ENCODE peak calls at places on chromosomes 6 and 20, in seven cellular contexts. E is iris pigment epithelial cell; I is HCEC 1CT; U is stimulated activated naive CD8-positive, alpha-beta T cell treated with anti-CD3 and anti-CD28 coated beads, Interleukin-15, Interleukin-2, amounts not matched to agents 100 U/mL and 50 U/mL, for 24 hours; C is hypothalamus; W is cardiac fibroblast; T is hippocampal formation. S is an unnamed sample.

GRCh38 chr20:25453035-25453810 is 45.8 kb downstream of the GINS1 start:
- DNase-seq in E (peak), I (no peak), U (no peak), C (no peak), W (peak), T (no peak), S (no peak)

GRCh38 chr6:52423971-52424381 is 3.8 kb downstream of the EFHC1 start:
- DNase-seq in E (peak), I (peak), U (no peak), C (no peak), W (peak), T (no peak), S (no peak)

GRCh38 chr6:30060634-30060981 is 457 bp upstream of the POLR1H start:
- DNase-seq in E (peak), I (no peak), U (peak), C (no peak), W (peak), T (no peak), S (peak)

GRCh38 chr6:11002176-11002575 is 41.9 kb downstream of the ELOVL2 start:
- DNase-seq in E (no peak), I (no peak), U (no peak), C (no peak), W (no peak), T (no peak), S (no peak)

GRCh38 chr20:25009218-25010145 is 16.9 kb upstream of the APMAP start:
- DNase-seq in E (no peak), I (no peak), U (no peak), C (no peak), W (no peak), T (no peak), S (no peak)

GRCh38 chr6:15331143-15331542 is 85.3 kb downstream of the JARID2 start:
- DNase-seq in E (no peak), I (peak), U (no peak), C (no peak), W (peak), T (no peak), S (peak)

GRCh38 chr20:37567671-37568588 is 40.3 kb upstream of the BLCAP start:
- DNase-seq in E (peak), I (no peak), U (no peak), C (no peak), W (no peak), T (no peak), S (no peak)

GRCh38 chr6:65199121-65199520 is 507.9 kb downstream of the EYS start:
- DNase-seq in E (peak), I (no peak), U (no peak), C (no peak), W (peak), T (no peak), S (no peak)

GRCh38 chr6:8619853-8620252 is 184.5 kb upstream of the SLC35B3 start:
- DNase-seq in E (no peak), I (no peak), U (no peak), C (no peak), W (no peak), T (no peak), S (no peak)

GRCh38 chr6:100138346-100139022 is 144.5 kb upstream of the MCHR2 start:
- DNase-seq in E (no peak), I (no peak), U (no peak), C (no peak), W (no peak), T (no peak), S (no peak)

GRCh38 chr6:10163159-10163962 is 251.5 kb downstream of the TFAP2A start:
- DNase-seq in E (no peak), I (no peak), U (no peak), C (no peak), W (no peak), T (no peak), S (no peak)

GRCh38 chr6:24949020-24949569 is 13.3 kb upstream of the RIPOR2 start:
- DNase-seq in E (no peak), I (no peak), U (no peak), C (no peak), W (no peak), T (no peak), S (no peak)

GRCh38 chr20:6954219-6954618 is 186.7 kb downstream of the BMP2 start:
- DNase-seq in E (no peak), I (no peak), U (no peak), C (no peak), W (no peak), T (no peak), S (no peak)

GRCh38 chr6:122839477-122839876 is 50.4 kb downstream of the SMPDL3A start:
- DNase-seq in E (peak), I (peak), U (peak), C (no peak), W (peak), T (peak), S (peak)

GRCh38 chr6:135212020-135212806 is 31.1 kb downstream of the MYB start:
- DNase-seq in E (peak), I (peak), U (peak), C (no peak), W (no peak), T (no peak), S (no peak)

GRCh38 chr6:11900662-11901598 is 111.2 kb upstream of the HIVEP1 start:
- DNase-seq in E (no peak), I (no peak), U (no peak), C (no peak), W (no peak), T (no peak), S (no peak)

GRCh38 chr6:12875061-12875460 is 158.5 kb downstream of the PHACTR1 start:
- DNase-seq in E (no peak), I (peak), U (no peak), C (no peak), W (peak), T (no peak), S (no peak)

GRCh38 chr20:49854190-49854875 is 41.7 kb downstream of the SLC9A8 start:
- DNase-seq in E (no peak), I (no peak), U (no peak), C (no peak), W (no peak), T (no peak), S (no peak)

GRCh38 chr6:169528755-169529154 is 173.1 kb downstream of the WDR27 start:
- DNase-seq in E (no peak), I (no peak), U (no peak), C (no peak), W (no peak), T (no peak), S (no peak)

GRCh38 chr6:119255492-119255891 is 94.1 kb downstream of the MAN1A1 start:
- DNase-seq in E (no peak), I (no peak), U (no peak), C (no peak), W (no peak), T (no peak), S (no peak)